ENCODE peak calls at places on chromosomes 4 and X, in nine cellular contexts. U, M, A, Z, B, H, V, T and Y are unnamed samples.

GRCh38 chr4:89489338-89489771 is 181.8 kb upstream of the GPRIN3 start:
- DNase-seq in U (no peak), M (peak; percentile 14), A (peak; percentile 67), Z (no peak), B (no peak), H (no peak), V (no peak), T (no peak), Y (no peak)

GRCh38 chr4:1575418-1576199 is 108.5 kb downstream of the FAM53A start:
- DNase-seq in U (no peak), M (peak; percentile 13), A (no peak), Z (no peak), B (peak; percentile 34), H (peak; percentile 57), V (no peak), T (no peak), Y (no peak)

GRCh38 chr4:187396106-187396505 is 599.5 kb upstream of the ZFP42 start:
- DNase-seq in U (no peak), M (no peak), A (no peak), Z (no peak), B (no peak), H (no peak), V (no peak), T (no peak), Y (no peak)

GRCh38 chrX:154791467-154791866 is 13.8 kb downstream of the MPP1 start:
- DNase-seq in U (no peak), M (no peak), A (no peak), Z (no peak), B (no peak), H (no peak), V (no peak), T (no peak), Y (no peak)

GRCh38 chr4:181659202-181659601 is 584.0 kb upstream of the TENM3 start:
- DNase-seq in U (no peak), M (no peak), A (no peak), Z (no peak), B (no peak), H (no peak), V (no peak), T (no peak), Y (no peak)

GRCh38 chr4:81460115-81460836 is 11.4 kb downstream of the RASGEF1B start:
- DNase-seq in U (no peak), M (no peak), A (no peak), Z (no peak), B (no peak), H (no peak), V (no peak), T (no peak), Y (no peak)

GRCh38 chr4:8871417-8872401 is at the start of gene HMX1:
- DNase-seq in U (no peak), M (peak; percentile 28), A (peak; percentile 80), Z (no peak), B (no peak), H (no peak), V (no peak), T (no peak), Y (no peak)

GRCh38 chr4:164251257-164251656 is 502.7 kb upstream of the SMIM31 start:
- DNase-seq in U (no peak), M (no peak), A (no peak), Z (no peak), B (no peak), H (no peak), V (no peak), T (no peak), Y (no peak)

GRCh38 chr4:57055873-57056272 is 54.3 kb downstream of the IGFBP7 start:
- DNase-seq in U (no peak), M (no peak), A (no peak), Z (no peak), B (no peak), H (peak; percentile 86), V (no peak), T (no peak), Y (peak; percentile 62)

GRCh38 chrX:152641996-152642395 is 4.3 kb downstream of the GABRQ start:
- DNase-seq in U (no peak), M (no peak), A (peak; percentile 61), Z (no peak), B (no peak), H (no peak), V (no peak), T (no peak), Y (no peak)

GRCh38 chrX:55710701-55711100 is 6.8 kb upstream of the RRAGB start:
- DNase-seq in U (no peak), M (no peak), A (no peak), Z (no peak), B (no peak), H (no peak), V (peak; percentile 70), T (no peak), Y (no peak)

GRCh38 chrX:16828126-16828908 is 41.8 kb downstream of the RBBP7 start:
- DNase-seq in U (no peak), M (no peak), A (no peak), Z (no peak), B (no peak), H (peak; percentile 81), V (peak; percentile 89), T (peak; percentile 81), Y (peak; percentile 11)

GRCh38 chr4:42594880-42595279 is 62.0 kb downstream of the ATP8A1 start:
- DNase-seq in U (no peak), M (no peak), A (no peak), Z (no peak), B (no peak), H (no peak), V (no peak), T (no peak), Y (no peak)

GRCh38 chr4:186019264-186019663 is 49.7 kb upstream of the TLR3 start:
- DNase-seq in U (no peak), M (no peak), A (no peak), Z (no peak), B (no peak), H (no peak), V (no peak), T (no peak), Y (no peak)

GRCh38 chrX:110276778-110277177 is 41.1 kb downstream of the AMMECR1 start:
- DNase-seq in U (no peak), M (no peak), A (no peak), Z (no peak), B (no peak), H (no peak), V (no peak), T (no peak), Y (no peak)

GRCh38 chrX:107000013-107000515 is at the start of gene MORC4:
- DNase-seq in U (peak; percentile 83), M (peak; percentile 83), A (peak; percentile 88), Z (peak; percentile 91), B (peak; percentile 82), H (peak; percentile 91), V (peak; percentile 88), T (peak; percentile 63), Y (peak; percentile 80)

DNA sequence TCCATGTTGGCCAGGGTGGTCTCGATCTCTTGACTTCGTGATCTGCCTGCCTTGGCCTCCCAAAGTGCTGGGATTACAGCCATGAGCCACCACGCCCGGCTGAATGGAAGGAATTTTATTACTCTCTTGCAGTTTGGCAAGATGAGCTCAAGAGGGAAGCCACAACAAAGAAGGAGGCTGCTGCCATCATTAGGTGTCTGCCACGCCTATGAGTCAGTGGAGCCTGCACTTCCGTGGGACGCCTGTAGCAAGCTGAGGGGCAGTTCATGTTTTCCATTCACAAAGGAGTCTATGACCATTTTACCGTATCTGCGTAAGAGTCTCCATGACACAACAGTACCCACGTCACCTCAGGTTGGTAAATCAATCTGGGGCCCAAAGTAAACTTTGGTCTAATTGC is 51.2 kb upstream of the CHRNA9 start:
- DNase-seq in U (no peak), M (no peak), A (no peak), Z (no peak), B (no peak), H (peak; percentile 15), V (no peak), T (no peak), Y (no peak)
- H3K4me1 ChIP-seq in U (no peaks in the 10 kb centered on the region), M (no peaks in the 10 kb centered on the region), A (no peaks in the 10 kb centered on the region), Z (no peaks in the 10 kb centered on the region), B (no peaks in the 10 kb centered on the region), H (no peaks in the 10 kb centered on the region), V (no peaks in the 10 kb centered on the region), T (no peaks in the 10 kb centered on the region), Y (no peaks in the 10 kb centered on the region)

DNA sequence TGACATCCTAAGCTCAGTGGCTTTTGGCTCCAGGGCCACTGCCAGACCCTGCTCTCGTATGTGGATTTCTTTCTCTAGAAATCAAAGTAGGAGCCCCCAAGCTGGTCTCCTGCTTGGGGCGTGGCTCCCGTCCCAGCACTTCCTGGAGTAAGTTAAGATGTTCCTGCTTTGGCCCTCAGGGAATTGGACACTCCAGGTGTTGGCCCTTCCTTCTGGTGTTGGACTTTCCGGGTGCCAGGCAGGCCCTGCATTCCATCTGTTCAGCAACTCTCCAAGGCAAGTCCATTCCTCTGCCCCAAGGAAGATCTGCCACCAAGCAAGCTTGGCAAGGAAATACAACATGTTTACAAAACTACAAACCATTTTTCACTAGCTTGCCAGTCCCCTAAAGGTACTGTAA is 22.1 kb upstream of the GPC4 start:
- DNase-seq in U (no peak), M (no peak), A (peak; percentile 39), Z (no peak), B (no peak), H (no peak), V (no peak), T (no peak), Y (no peak)
- H3K4me1 ChIP-seq in U (no peaks in the 10 kb centered on the region), M (no peaks in the 10 kb centered on the region), A (peaks cover 41% of the 10 kb centered on the region), Z (no peaks in the 10 kb centered on the region), B (no peaks in the 10 kb centered on the region), H (no peaks in the 10 kb centered on the region), V (no peaks in the 10 kb centered on the region), T (no peaks in the 10 kb centered on the region), Y (no peaks in the 10 kb centered on the region)

GRCh38 chr4:39039108-39039507 is 6.9 kb upstream of the TMEM156 start:
- DNase-seq in U (no peak), M (no peak), A (no peak), Z (no peak), B (no peak), H (no peak), V (no peak), T (no peak), Y (no peak)
- H3K4me1 ChIP-seq in U (peaks cover 4% of the 10 kb centered on the region), M (no peaks in the 10 kb centered on the region), A (peaks cover 2% of the 10 kb centered on the region), Z (no peaks in the 10 kb centered on the region), B (peaks cover 30% of the 10 kb centered on the region), H (peaks cover 17% of the 10 kb centered on the region), V (peaks cover 25% of the 10 kb centered on the region), T (peaks cover 14% of the 10 kb centered on the region), Y (peaks cover 3% of the 10 kb centered on the region)

GRCh38 chrX:72031118-72031517 is 100.6 kb downstream of the RTL5 start:
- DNase-seq in U (no peak), M (no peak), A (no peak), Z (no peak), B (no peak), H (peak; percentile 6), V (no peak), T (no peak), Y (no peak)

GRCh38 chrX:72029473-72030411 is 102.0 kb downstream of the RTL5 start:
- DNase-seq in U (no peak), M (no peak), A (peak; percentile 23), Z (no peak), B (no peak), H (peak; percentile 67), V (peak; percentile 42), T (no peak), Y (no peak)

GRCh38 chrX:72031634-72032033 is 100.1 kb downstream of the RTL5 start:
- DNase-seq in U (no peak), M (no peak), A (no peak), Z (no peak), B (no peak), H (no peak), V (no peak), T (no peak), Y (no peak)

GRCh38 chrX:72028701-72029470 is 102.8 kb downstream of the RTL5 start:
- DNase-seq in U (no peak), M (no peak), A (peak; percentile 6), Z (no peak), B (no peak), H (peak; percentile 55), V (no peak), T (no peak), Y (no peak)

GRCh38 chrX:72030431-72030830 is 101.3 kb downstream of the RTL5 start:
- DNase-seq in U (no peak), M (no peak), A (peak; percentile 1), Z (no peak), B (no peak), H (peak; percentile 0), V (no peak), T (no peak), Y (no peak)
- H3K4me1 ChIP-seq in U (no peaks in the 10 kb centered on the region), M (no peaks in the 10 kb centered on the region), A (no peaks in the 10 kb centered on the region), Z (no peaks in the 10 kb centered on the region), B (peaks cover 13% of the 10 kb centered on the region), H (peaks cover 21% of the 10 kb centered on the region), V (no peaks in the 10 kb centered on the region), T (no peaks in the 10 kb centered on the region), Y (no peaks in the 10 kb centered on the region)